ENCODE peak calls at places on chromosomes 12 and 14, in eight cellular contexts. D is fibroblast of pulmonary artery, R is GM03348, W is amygdala, I is type B pancreatic cell, E is fibroblast of mammary gland, A is AG08395, Y is ascending aorta. M is an unnamed sample.

GRCh38 chr12:101957251-101957650 is 79.9 kb downstream of the DRAM1 start:
- DNase-seq in D (no peak), R (peak; percentile 46), W (no peak), I (no peak), E (peak; percentile 82), A (peak; percentile 46), Y (no peak), M (no peak)

GRCh38 chr14:91877376-91877775 is 10.0 kb upstream of the TC2N start:
- DNase-seq in D (no peak), R (no peak), W (no peak), I (no peak), E (no peak), A (no peak), Y (no peak), M (no peak)

GRCh38 chr12:51970904-51971646 is 19.6 kb downstream of the ACVR1B start:
- DNase-seq in D (peak; percentile 64), R (no peak), W (no peak), I (no peak), E (peak; percentile 31), A (no peak), Y (no peak), M (no peak)

GRCh38 chr12:122964439-122965257 is 1.6 kb downstream of the ABCB9 start:
- DNase-seq in D (no peak), R (no peak), W (no peak), I (no peak), E (no peak), A (no peak), Y (peak; percentile 54), M (no peak)

GRCh38 chr12:122333142-122334087 is 67.1 kb upstream of the VPS33A start:
- DNase-seq in D (peak; percentile 31), R (peak; percentile 11), W (no peak), I (no peak), E (peak; percentile 72), A (no peak), Y (no peak), M (no peak)

GRCh38 chr12:127559349-127560040 is 707.5 kb upstream of the TMEM132C start:
- DNase-seq in D (peak; percentile 83), R (peak; percentile 73), W (no peak), I (no peak), E (peak; percentile 97), A (peak; percentile 90), Y (peak; percentile 65), M (no peak)

GRCh38 chr12:93722179-93722578 is 45.0 kb downstream of the CRADD start:
- DNase-seq in D (no peak), R (no peak), W (no peak), I (no peak), E (no peak), A (no peak), Y (no peak), M (no peak)

GRCh38 chr12:89263874-89264273 is 88.4 kb downstream of the DUSP6 start:
- DNase-seq in D (no peak), R (no peak), W (no peak), I (no peak), E (no peak), A (no peak), Y (no peak), M (no peak)

GRCh38 chr12:121860257-121860656 is 1.6 kb upstream of the HPD start:
- DNase-seq in D (no peak), R (no peak), W (no peak), I (no peak), E (no peak), A (no peak), Y (no peak), M (no peak)

GRCh38 chr12:107564946-107565345 is 120.7 kb upstream of the PWP1 start:
- DNase-seq in D (peak; percentile 18), R (peak; percentile 29), W (no peak), I (no peak), E (peak; percentile 47), A (peak; percentile 17), Y (no peak), M (no peak)

GRCh38 chr12:75917083-75917482 is 114.5 kb downstream of the PHLDA1 start:
- DNase-seq in D (no peak), R (no peak), W (no peak), I (no peak), E (no peak), A (no peak), Y (no peak), M (no peak)

GRCh38 chr14:92108345-92109254 is 2.2 kb upstream of the ATXN3 start:
- DNase-seq in D (no peak), R (no peak), W (no peak), I (no peak), E (no peak), A (no peak), Y (no peak), M (no peak)

GRCh38 chr12:1851126-1851791 is 30.9 kb downstream of the LRTM2 start:
- DNase-seq in D (peak; percentile 67), R (peak; percentile 48), W (no peak), I (no peak), E (peak; percentile 78), A (peak; percentile 46), Y (peak; percentile 15), M (no peak)

GRCh38 chr14:55097894-55098560 is 31.0 kb upstream of the LGALS3 start:
- DNase-seq in D (no peak), R (no peak), W (no peak), I (no peak), E (peak; percentile 47), A (no peak), Y (no peak), M (no peak)

GRCh38 chr14:102620413-102620812 is 28.0 kb downstream of the RCOR1 start:
- DNase-seq in D (no peak), R (no peak), W (no peak), I (no peak), E (no peak), A (no peak), Y (no peak), M (no peak)

GRCh38 chr12:70617450-70617849 is 19.8 kb downstream of the PTPRB start:
- DNase-seq in D (no peak), R (no peak), W (no peak), I (no peak), E (no peak), A (no peak), Y (no peak), M (no peak)

GRCh38 chr12:132686831-132687210 is 321 bp downstream of the POLE start:
- DNase-seq in D (no peak), R (peak; percentile 60), W (no peak), I (peak; percentile 74), E (no peak), A (peak; percentile 17), Y (no peak), M (no peak)

GRCh38 chr14:103031956-103032355 is 25.4 kb downstream of the CDC42BPB start:
- DNase-seq in D (no peak), R (no peak), W (no peak), I (no peak), E (no peak), A (no peak), Y (peak; percentile 63), M (no peak)

GRCh38 chr14:61381589-61381988 is 60.2 kb downstream of the PRKCH start:
- DNase-seq in D (no peak), R (no peak), W (no peak), I (no peak), E (no peak), A (no peak), Y (peak; percentile 59), M (no peak)

GRCh38 chr12:126156806-126157574 is 1091.8 kb downstream of the AACS start:
- DNase-seq in D (no peak), R (no peak), W (no peak), I (no peak), E (no peak), A (no peak), Y (no peak), M (no peak)

GRCh38 chr12:4447151-4447550 is 1.5 kb upstream of the FGF6 start:
- DNase-seq in D (no peak), R (no peak), W (no peak), I (peak; percentile 32), E (no peak), A (no peak), Y (no peak), M (no peak)

GRCh38 chr12:85572956-85573355 is 263.3 kb downstream of the RASSF9 start:
- DNase-seq in D (no peak), R (peak; percentile 15), W (no peak), I (no peak), E (no peak), A (no peak), Y (no peak), M (no peak)

GRCh38 chr12:124109760-124110159 is 136.7 kb downstream of the ZNF664 start:
- DNase-seq in D (peak; percentile 32), R (peak; percentile 39), W (no peak), I (no peak), E (peak; percentile 20), A (peak; percentile 55), Y (no peak), M (no peak)

GRCh38 chr12:46332260-46332659 is 40.3 kb downstream of the SLC38A2 start:
- DNase-seq in D (peak; percentile 42), R (peak; percentile 6), W (no peak), I (no peak), E (peak; percentile 43), A (peak; percentile 19), Y (no peak), M (no peak)

GRCh38 chr12:113297621-113298471 is 37.1 kb downstream of the SLC8B1 start:
- DNase-seq in D (no peak), R (no peak), W (no peak), I (no peak), E (no peak), A (no peak), Y (no peak), M (no peak)

GRCh38 chr12:94277426-94278000 is 129.1 kb downstream of the PLXNC1 start:
- DNase-seq in D (no peak), R (no peak), W (no peak), I (peak; percentile 11), E (peak; percentile 79), A (no peak), Y (no peak), M (peak; percentile 20)

GRCh38 chr12:109387425-109388166 is 39.9 kb downstream of the MYO1H start:
- DNase-seq in D (peak; percentile 50), R (peak; percentile 13), W (no peak), I (no peak), E (peak; percentile 40), A (peak; percentile 14), Y (no peak), M (no peak)

GRCh38 chr12:104763163-104763805 is 194.8 kb downstream of the SLC41A2 start:
- DNase-seq in D (peak; percentile 24), R (no peak), W (no peak), I (no peak), E (peak; percentile 63), A (peak; percentile 7), Y (no peak), M (no peak)

GRCh38 chr14:86625637-86626036 is 1095.7 kb downstream of the FLRT2 start:
- DNase-seq in D (no peak), R (no peak), W (no peak), I (no peak), E (no peak), A (no peak), Y (no peak), M (no peak)

M was measured in nucleus accumbens.